ENCODE peak calls at places on chromosomes 12 and 14, in seven cellular contexts. Z is HCT116, A is H1, Y is K562, F is GM12878, U is SK-N-SH, W is HepG2. C is an unnamed sample. For H3K36me3, the result is how much of the 10 kb centered on the place peaks cover.

GRCh38 chr12:112978163-112979081 is at the start of gene OAS2:
- DNase-seq in Z (no peak), A (no peak), Y (no peak), F (peak), U (no peak), W (peak), C (no peak)

GRCh38 chr12:81520064-81520945 is 238.8 kb downstream of the PPFIA2 start:
- DNase-seq in Z (no peak), A (no peak), Y (no peak), F (no peak), U (no peak), W (peak), C (no peak)

GRCh38 chr12:109562871-109563270 is 10.4 kb downstream of the MMAB start:
- DNase-seq in Z (no peak), A (no peak), Y (no peak), F (no peak), U (no peak), W (no peak), C (no peak)

GRCh38 chr14:89792489-89793366 is 161.8 kb downstream of the EFCAB11 start:
- DNase-seq in Z (no peak), A (no peak), Y (no peak), F (no peak), U (no peak), W (no peak), C (no peak)

GRCh38 chr14:29039171-29039570 is 272.6 kb downstream of the FOXG1 start:
- DNase-seq in Z (no peak), A (no peak), Y (no peak), F (no peak), U (no peak), W (no peak), C (no peak)

GRCh38 chr14:42141328-42141727 is 534.7 kb downstream of the LRFN5 start:
- DNase-seq in Z (no peak), A (no peak), Y (no peak), F (no peak), U (no peak), W (no peak), C (no peak)

GRCh38 chr12:77324763-77325468 is 259.5 kb upstream of the E2F7 start:
- DNase-seq in Z (peak), A (peak), Y (peak), F (no peak), U (peak), W (peak), C (peak)

GRCh38 chr12:131091976-131092691 is 138.4 kb downstream of the ADGRD1 start:
- DNase-seq in Z (no peak), A (no peak), Y (no peak), F (peak), U (no peak), W (no peak), C (no peak)

GRCh38 chr12:26340649-26341048 is 145.3 kb downstream of the SSPN start:
- DNase-seq in Z (no peak), A (no peak), Y (no peak), F (peak), U (no peak), W (no peak), C (no peak)

GRCh38 chr12:115710104-115710564 is 567.4 kb downstream of the MED13L start:
- DNase-seq in Z (no peak), A (no peak), Y (no peak), F (no peak), U (no peak), W (no peak), C (no peak)

GRCh38 chr14:97916100-97916499 is 1118.9 kb downstream of the VRK1 start:
- DNase-seq in Z (no peak), A (no peak), Y (no peak), F (no peak), U (no peak), W (no peak), C (no peak)

GRCh38 chr12:43676183-43676813 is 82.3 kb downstream of the PUS7L start:
- DNase-seq in Z (peak), A (no peak), Y (peak), F (peak), U (peak), W (peak), C (peak)

GRCh38 chr14:49863483-49864262 is 11.1 kb upstream of the NEMF start:
- DNase-seq in Z (no peak), A (no peak), Y (peak), F (no peak), U (peak), W (no peak), C (no peak)

GRCh38 chr14:24613747-24614146 is 4.3 kb upstream of the GZMH start:
- DNase-seq in Z (no peak), A (no peak), Y (no peak), F (no peak), U (no peak), W (no peak), C (no peak)

GRCh38 chr12:122206111-122206881 is 2.8 kb downstream of the B3GNT4 start:
- DNase-seq in Z (no peak), A (no peak), Y (no peak), F (no peak), U (peak), W (no peak), C (no peak)

GRCh38 chr12:121713257-121714155 is 954 bp downstream of the TMEM120B start:
- DNase-seq in Z (no peak), A (no peak), Y (peak), F (no peak), U (no peak), W (no peak), C (no peak)

GRCh38 chr12:12606793-12607589 is 4.7 kb upstream of the CREBL2 start:
- DNase-seq in Z (no peak), A (no peak), Y (no peak), F (peak), U (no peak), W (peak), C (no peak)

GRCh38 chr12:64450711-64451486 is 1.0 kb upstream of the TBK1 start:
- DNase-seq in Z (no peak), A (no peak), Y (no peak), F (no peak), U (peak), W (peak), C (no peak)

GRCh38 chr14:52351561-52352491 is 37.7 kb downstream of the PTGER2 start:
- DNase-seq in Z (no peak), A (no peak), Y (no peak), F (peak), U (no peak), W (no peak), C (no peak)

GRCh38 chr12:50720501-50720900 is 43.4 kb upstream of the ATF1 start:
- DNase-seq in Z (no peak), A (no peak), Y (no peak), F (no peak), U (no peak), W (no peak), C (no peak)

GRCh38 chr12:32016680-32017482 is 57.7 kb downstream of the RESF1 start:
- DNase-seq in Z (no peak), A (no peak), Y (no peak), F (no peak), U (no peak), W (no peak), C (peak)

GRCh38 chr12:91575631-91576030 is 393.0 kb upstream of the DCN start:
- DNase-seq in Z (no peak), A (no peak), Y (no peak), F (no peak), U (no peak), W (no peak), C (no peak)

GRCh38 chr12:66744956-66745383 is 66.1 kb upstream of the GRIP1 start:
- DNase-seq in Z (no peak), A (no peak), Y (no peak), F (no peak), U (no peak), W (no peak), C (no peak)

GRCh38 chr14:104650057-104650980 is 39.1 kb upstream of the INF2 start:
- DNase-seq in Z (no peak), A (peak), Y (peak), F (no peak), U (peak), W (peak), C (peak)

GRCh38 chr12:70443274-70443673 is 77.2 kb downstream of the KCNMB4 start:
- DNase-seq in Z (no peak), A (no peak), Y (no peak), F (no peak), U (no peak), W (no peak), C (no peak)

GRCh38 chr14:55500219-55500701 is 59.8 kb upstream of the TBPL2 start:
- DNase-seq in Z (no peak), A (no peak), Y (no peak), F (no peak), U (no peak), W (peak), C (peak)

GRCh38 chr12:66036317-66036716 is 94.2 kb downstream of the LLPH start:
- DNase-seq in Z (peak), A (no peak), Y (no peak), F (no peak), U (no peak), W (peak), C (no peak)

GRCh38 chr12:26252946-26253345 is 57.6 kb downstream of the SSPN start:
- DNase-seq in Z (no peak), A (no peak), Y (no peak), F (no peak), U (no peak), W (no peak), C (no peak)

GRCh38 chr12:102526701-102527100 is 46.3 kb upstream of the IGF1 start:
- DNase-seq in Z (no peak), A (no peak), Y (no peak), F (no peak), U (no peak), W (no peak), C (no peak)

GRCh38 chr14:99043258-99043615 is 228.8 kb downstream of the BCL11B start:
- DNase-seq in Z (no peak), A (no peak), Y (no peak), F (no peak), U (no peak), W (no peak), C (no peak)

GRCh38 chr14:91058017-91058675 is 2.3 kb downstream of the RPS6KA5 start:
- DNase-seq in Z (no peak), A (no peak), Y (no peak), F (no peak), U (no peak), W (no peak), C (no peak)

GRCh38 chr14:60656755-60657608 is 7.7 kb upstream of the SIX1 start:
- DNase-seq in Z (no peak), A (no peak), Y (no peak), F (peak), U (peak), W (peak), C (no peak)

GRCh38 chr12:131089526-131090253 is 136.0 kb downstream of the ADGRD1 start:
- DNase-seq in Z (no peak), A (no peak), Y (no peak), F (no peak), U (no peak), W (no peak), C (no peak)

GRCh38 chr12:132623072-132623869 is 4.7 kb downstream of the P2RX2 start:
- DNase-seq in Z (no peak), A (no peak), Y (no peak), F (no peak), U (no peak), W (no peak), C (no peak)

GRCh38 chr14:100440207-100440631 is 117.1 kb downstream of the SLC25A47 start:
- DNase-seq in Z (no peak), A (peak), Y (peak), F (no peak), U (peak), W (peak), C (no peak)

GRCh38 chr12:28027328-28027727 is 54.8 kb upstream of the PTHLH start:
- DNase-seq in Z (no peak), A (no peak), Y (no peak), F (no peak), U (no peak), W (no peak), C (no peak)

GRCh38 chr12:56243731-56244181 is 13.9 kb downstream of the SLC39A5 start:
- DNase-seq in Z (no peak), A (no peak), Y (peak), F (no peak), U (peak), W (peak), C (no peak)

GRCh38 chr12:125015680-125016310 is 22.4 kb downstream of the BRI3BP start:
- DNase-seq in Z (no peak), A (no peak), Y (no peak), F (no peak), U (no peak), W (no peak), C (no peak)

GRCh38 chr12:125021096-125021495 is 27.7 kb downstream of the BRI3BP start:
- DNase-seq in Z (no peak), A (no peak), Y (no peak), F (no peak), U (no peak), W (no peak), C (no peak)

GRCh38 chr12:125018356-125018755 is 24.9 kb downstream of the BRI3BP start:
- DNase-seq in Z (no peak), A (no peak), Y (no peak), F (no peak), U (no peak), W (no peak), C (no peak)

GRCh38 chr12:125014526-125014925 is 21.1 kb downstream of the BRI3BP start:
- DNase-seq in Z (no peak), A (no peak), Y (no peak), F (no peak), U (no peak), W (no peak), C (no peak)

GRCh38 chr12:125017801-125018200 is 24.4 kb downstream of the BRI3BP start:
- DNase-seq in Z (no peak), A (no peak), Y (no peak), F (no peak), U (no peak), W (no peak), C (no peak)
- H3K4me3 ChIP-seq in Z (no peak), A (no peak), Y (no peak), F (no peak), U (no peak), W (no peak), C (no peak)

GRCh38 chr14:76516884-76517283 is 140.9 kb downstream of the ESRRB start:
- DNase-seq in Z (no peak), A (no peak), Y (no peak), F (no peak), U (no peak), W (no peak), C (no peak)
- TF ChIP-seq YY1 in Z (no peak), A (no peak), Y (no peak), F (no peak), U (no peak), W (no peak), C (no peak)

GRCh38 chr14:56633544-56633943 is 53.9 kb downstream of the TMEM260 start:
- DNase-seq in Z (no peak), A (no peak), Y (no peak), F (no peak), U (no peak), W (no peak), C (no peak)
- H3K36me3 ChIP-seq in Z (under half), A (under half), Y (under half), F (under half), U (half or more), W (under half), C (half or more)

GRCh38 chr12:4271433-4272013 is 2.0 kb upstream of the CCND2 start:
- DNase-seq in Z (no peak), A (no peak), Y (no peak), F (peak), U (peak), W (no peak), C (no peak)
- H3K4me3 ChIP-seq in Z (peak), A (peak), Y (peak), F (peak), U (peak), W (no peak), C (peak)

GRCh38 chr14:93960108-93960475 is 16.3 kb downstream of the ASB2 start:
- DNase-seq in Z (no peak), A (no peak), Y (no peak), F (no peak), U (no peak), W (no peak), C (no peak)
- TF ChIP-seq YY1 in Z (no peak), A (no peak), Y (no peak), F (no peak), U (no peak), W (no peak), C (no peak)

DNA sequence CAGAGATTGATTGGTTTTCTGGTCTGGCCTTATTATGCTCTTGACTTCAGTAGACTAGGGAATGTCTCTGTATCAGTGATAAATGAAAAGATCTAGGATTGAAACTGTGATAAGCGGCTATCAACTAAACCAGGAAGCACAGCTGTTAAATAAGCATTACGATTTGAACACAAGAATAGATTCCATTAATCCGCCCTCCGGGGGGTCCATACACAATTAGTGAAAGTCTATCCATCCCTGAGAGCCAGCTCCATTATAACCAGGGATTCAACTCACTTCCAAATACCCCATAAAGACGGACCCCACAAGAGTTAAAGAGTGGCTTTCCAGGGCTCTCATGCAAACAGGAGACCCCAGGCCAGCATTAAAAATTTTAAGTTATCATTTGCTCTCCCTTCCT is 279.0 kb downstream of the GRIN2B start:
- DNase-seq in Z (no peak), A (no peak), Y (no peak), F (no peak), U (no peak), W (no peak), C (no peak)
- H3K36me3 ChIP-seq in Z (under half), A (under half), Y (under half), F (under half), U (under half), W (under half), C (under half)

GRCh38 chr14:74517731-74518130 is 24.2 kb downstream of the ISCA2 start:
- DNase-seq in Z (no peak), A (no peak), Y (no peak), F (no peak), U (no peak), W (no peak), C (no peak)
- H3K4me3 ChIP-seq in Z (no peak), A (no peak), Y (no peak), F (no peak), U (no peak), W (no peak), C (no peak)

C was measured in NT2/D1.